ENCODE peak calls at places on chromosomes 6 and 20, in seven cellular contexts. T, C, B, J, F, P and D are unnamed samples.

GRCh38 chr20:16676895-16677294 is 52.9 kb upstream of the SNRPB2 start:
- DNase-seq in T (no peak), C (no peak), B (no peak), J (no peak), F (no peak), P (no peak), D (no peak)

GRCh38 chr6:118693562-118693961 is 42.2 kb upstream of the CEP85L start:
- DNase-seq in T (no peak), C (no peak), B (no peak), J (no peak), F (no peak), P (no peak), D (no peak)

GRCh38 chr6:27507041-27507956 is 34.4 kb upstream of the ZNF184 start:
- DNase-seq in T (no peak), C (no peak), B (no peak), J (no peak), F (no peak), P (no peak), D (no peak)

GRCh38 chr6:53306819-53307347 is 41.9 kb downstream of the ELOVL5 start:
- DNase-seq in T (peak), C (no peak), B (no peak), J (no peak), F (peak), P (no peak), D (no peak)

GRCh38 chr6:125512621-125513020 is 210.9 kb upstream of the HDDC2 start:
- DNase-seq in T (no peak), C (no peak), B (no peak), J (no peak), F (no peak), P (no peak), D (no peak)

GRCh38 chr6:150301871-150302800 is 66.7 kb upstream of the IYD start:
- DNase-seq in T (peak), C (peak), B (no peak), J (no peak), F (peak), P (no peak), D (no peak)

GRCh38 chr20:63116412-63117106 is 99.4 kb downstream of the YTHDF1 start:
- DNase-seq in T (peak), C (peak), B (no peak), J (no peak), F (no peak), P (no peak), D (peak)

GRCh38 chr20:1860446-1860845 is 34.8 kb upstream of the SIRPA start:
- DNase-seq in T (peak), C (peak), B (no peak), J (peak), F (no peak), P (no peak), D (peak)